ENCODE peak calls at places on chromosomes 13 and 19, in seven cellular contexts. One of them, this sample, is unnamed.

GRCh38 chr19:49771674-49772139 is 4.9 kb downstream of the AP2A1 start:
- DNase-seq in adrenal gland: no peak
- DNase-seq in endothelial cell of umbilical vein: no peak
- DNase-seq in body of pancreas: no peak
- DNase-seq in lung: no peak
- DNase-seq in mesendoderm: no peak
- DNase-seq in SK-N-SH: no peak
- DNase-seq in this sample: peak; percentile 45

GRCh38 chr13:20127563-20128458 is 33.0 kb downstream of the GJA3 start:
- DNase-seq in adrenal gland: peak; percentile 70
- DNase-seq in endothelial cell of umbilical vein: peak; percentile 38
- DNase-seq in body of pancreas: peak; percentile 80
- DNase-seq in lung: peak; percentile 74
- DNase-seq in mesendoderm: peak; percentile 72
- DNase-seq in SK-N-SH: peak; percentile 87
- DNase-seq in this sample: peak; percentile 77

GRCh38 chr19:42311612-42312160 is 1.4 kb upstream of the TMEM145 start:
- DNase-seq in adrenal gland: no peak
- DNase-seq in endothelial cell of umbilical vein: no peak
- DNase-seq in body of pancreas: no peak
- DNase-seq in lung: no peak
- DNase-seq in mesendoderm: peak; percentile 57
- DNase-seq in SK-N-SH: peak; percentile 63
- DNase-seq in this sample: no peak

GRCh38 chr19:54390942-54391577 is 24.2 kb upstream of the TTYH1 start:
- DNase-seq in adrenal gland: peak; percentile 59
- DNase-seq in endothelial cell of umbilical vein: peak; percentile 57
- DNase-seq in body of pancreas: peak; percentile 62
- DNase-seq in lung: no peak
- DNase-seq in mesendoderm: peak; percentile 80
- DNase-seq in SK-N-SH: peak; percentile 68
- DNase-seq in this sample: peak; percentile 40

GRCh38 chr13:112453207-112453829 is 77.2 kb downstream of the SPACA7 start:
- DNase-seq in adrenal gland: no peak
- DNase-seq in endothelial cell of umbilical vein: no peak
- DNase-seq in body of pancreas: no peak
- DNase-seq in lung: no peak
- DNase-seq in mesendoderm: no peak
- DNase-seq in SK-N-SH: no peak
- DNase-seq in this sample: no peak

GRCh38 chr13:73364706-73365105 is 305.9 kb downstream of the KLF5 start:
- DNase-seq in adrenal gland: no peak
- DNase-seq in endothelial cell of umbilical vein: no peak
- DNase-seq in body of pancreas: no peak
- DNase-seq in lung: no peak
- DNase-seq in mesendoderm: no peak
- DNase-seq in SK-N-SH: no peak
- DNase-seq in this sample: peak; percentile 44

GRCh38 chr19:50567052-50567841 is 988 bp downstream of the LRRC4B start:
- DNase-seq in adrenal gland: no peak
- DNase-seq in endothelial cell of umbilical vein: no peak
- DNase-seq in body of pancreas: no peak
- DNase-seq in lung: no peak
- DNase-seq in mesendoderm: peak; percentile 29
- DNase-seq in SK-N-SH: peak; percentile 89
- DNase-seq in this sample: no peak

GRCh38 chr13:50892162-50892944 is 17.2 kb upstream of the RNASEH2B start:
- DNase-seq in adrenal gland: no peak
- DNase-seq in endothelial cell of umbilical vein: no peak
- DNase-seq in body of pancreas: no peak
- DNase-seq in lung: no peak
- DNase-seq in mesendoderm: no peak
- DNase-seq in SK-N-SH: no peak
- DNase-seq in this sample: peak; percentile 40

GRCh38 chr13:111926501-111927180 is 140.3 kb upstream of the SOX1 start:
- DNase-seq in adrenal gland: no peak
- DNase-seq in endothelial cell of umbilical vein: no peak
- DNase-seq in body of pancreas: no peak
- DNase-seq in lung: no peak
- DNase-seq in mesendoderm: no peak
- DNase-seq in SK-N-SH: no peak
- DNase-seq in this sample: no peak

GRCh38 chr13:37923236-37923635 is 53.7 kb upstream of the TRPC4 start:
- DNase-seq in adrenal gland: no peak
- DNase-seq in endothelial cell of umbilical vein: no peak
- DNase-seq in body of pancreas: no peak
- DNase-seq in lung: no peak
- DNase-seq in mesendoderm: no peak
- DNase-seq in SK-N-SH: no peak
- DNase-seq in this sample: no peak

GRCh38 chr19:48491793-48492123 is 19.9 kb downstream of the LMTK3 start:
- DNase-seq in adrenal gland: no peak
- DNase-seq in endothelial cell of umbilical vein: no peak
- DNase-seq in body of pancreas: no peak
- DNase-seq in lung: no peak
- DNase-seq in mesendoderm: peak; percentile 92
- DNase-seq in SK-N-SH: no peak
- DNase-seq in this sample: no peak

GRCh38 chr13:80084086-80084676 is 256.7 kb downstream of the SPRY2 start:
- DNase-seq in adrenal gland: no peak
- DNase-seq in endothelial cell of umbilical vein: peak; percentile 75
- DNase-seq in body of pancreas: no peak
- DNase-seq in lung: no peak
- DNase-seq in mesendoderm: peak; percentile 88
- DNase-seq in SK-N-SH: no peak
- DNase-seq in this sample: no peak

GRCh38 chr19:52170863-52171320 is 529 bp downstream of the ZNF836 start:
- DNase-seq in adrenal gland: peak; percentile 47
- DNase-seq in endothelial cell of umbilical vein: peak; percentile 10
- DNase-seq in body of pancreas: peak; percentile 23
- DNase-seq in lung: no peak
- DNase-seq in mesendoderm: peak; percentile 43
- DNase-seq in SK-N-SH: peak; percentile 58
- DNase-seq in this sample: peak; percentile 27

GRCh38 chr13:29922281-29922821 is 71.9 kb upstream of the UBL3 start:
- DNase-seq in adrenal gland: no peak
- DNase-seq in endothelial cell of umbilical vein: no peak
- DNase-seq in body of pancreas: no peak
- DNase-seq in lung: no peak
- DNase-seq in mesendoderm: no peak
- DNase-seq in SK-N-SH: no peak
- DNase-seq in this sample: no peak

GRCh38 chr13:48626077-48626449 is 27.7 kb upstream of the CYSLTR2 start:
- DNase-seq in adrenal gland: peak; percentile 60
- DNase-seq in endothelial cell of umbilical vein: peak; percentile 94
- DNase-seq in body of pancreas: peak; percentile 65
- DNase-seq in lung: no peak
- DNase-seq in mesendoderm: no peak
- DNase-seq in SK-N-SH: no peak
- DNase-seq in this sample: no peak

GRCh38 chr19:46296722-46297431 is at the start of gene HIF3A:
- DNase-seq in adrenal gland: peak; percentile 61
- DNase-seq in endothelial cell of umbilical vein: peak; percentile 64
- DNase-seq in body of pancreas: peak; percentile 60
- DNase-seq in lung: peak; percentile 65
- DNase-seq in mesendoderm: peak; percentile 95
- DNase-seq in SK-N-SH: peak; percentile 90
- DNase-seq in this sample: peak; percentile 81

GRCh38 chr13:43964698-43965097 is 85.0 kb downstream of the LACC1 start:
- DNase-seq in adrenal gland: no peak
- DNase-seq in endothelial cell of umbilical vein: no peak
- DNase-seq in body of pancreas: no peak
- DNase-seq in lung: no peak
- DNase-seq in mesendoderm: peak; percentile 14
- DNase-seq in SK-N-SH: no peak
- DNase-seq in this sample: no peak

GRCh38 chr13:106906431-106906996 is 338.6 kb upstream of the ARGLU1 start:
- DNase-seq in adrenal gland: no peak
- DNase-seq in endothelial cell of umbilical vein: no peak
- DNase-seq in body of pancreas: no peak
- DNase-seq in lung: no peak
- DNase-seq in mesendoderm: no peak
- DNase-seq in SK-N-SH: no peak
- DNase-seq in this sample: no peak

GRCh38 chr19:2083174-2083854 is 12.8 kb downstream of the MOB3A start:
- DNase-seq in adrenal gland: no peak
- DNase-seq in endothelial cell of umbilical vein: no peak
- DNase-seq in body of pancreas: no peak
- DNase-seq in lung: no peak
- DNase-seq in mesendoderm: no peak
- DNase-seq in SK-N-SH: peak; percentile 23
- DNase-seq in this sample: peak; percentile 64

GRCh38 chr19:287381-287871 is 3.8 kb downstream of the PLPP2 start:
- DNase-seq in adrenal gland: peak; percentile 17
- DNase-seq in endothelial cell of umbilical vein: no peak
- DNase-seq in body of pancreas: no peak
- DNase-seq in lung: no peak
- DNase-seq in mesendoderm: no peak
- DNase-seq in SK-N-SH: no peak
- DNase-seq in this sample: no peak

GRCh38 chr13:46664195-46664594 is 111.2 kb downstream of the LRCH1 start:
- DNase-seq in adrenal gland: no peak
- DNase-seq in endothelial cell of umbilical vein: no peak
- DNase-seq in body of pancreas: no peak
- DNase-seq in lung: no peak
- DNase-seq in mesendoderm: no peak
- DNase-seq in SK-N-SH: no peak
- DNase-seq in this sample: no peak

GRCh38 chr13:46665243-46665629 is 112.3 kb downstream of the LRCH1 start:
- DNase-seq in adrenal gland: no peak
- DNase-seq in endothelial cell of umbilical vein: no peak
- DNase-seq in body of pancreas: no peak
- DNase-seq in lung: no peak
- DNase-seq in mesendoderm: no peak
- DNase-seq in SK-N-SH: no peak
- DNase-seq in this sample: no peak

GRCh38 chr13:46667687-46668281 is 114.8 kb downstream of the LRCH1 start:
- DNase-seq in adrenal gland: no peak
- DNase-seq in endothelial cell of umbilical vein: no peak
- DNase-seq in body of pancreas: no peak
- DNase-seq in lung: no peak
- DNase-seq in mesendoderm: no peak
- DNase-seq in SK-N-SH: no peak
- DNase-seq in this sample: no peak

GRCh38 chr13:46666727-46667456 is 113.9 kb downstream of the LRCH1 start:
- DNase-seq in adrenal gland: no peak
- DNase-seq in endothelial cell of umbilical vein: no peak
- DNase-seq in body of pancreas: peak; percentile 23
- DNase-seq in lung: no peak
- DNase-seq in mesendoderm: peak; percentile 91
- DNase-seq in SK-N-SH: no peak
- DNase-seq in this sample: no peak

GRCh38 chr13:46665630-46666482 is 112.9 kb downstream of the LRCH1 start:
- DNase-seq in adrenal gland: no peak
- DNase-seq in endothelial cell of umbilical vein: peak; percentile 60
- DNase-seq in body of pancreas: no peak
- DNase-seq in lung: no peak
- DNase-seq in mesendoderm: peak; percentile 46
- DNase-seq in SK-N-SH: peak; percentile 29
- DNase-seq in this sample: no peak
- H3K27ac ChIP-seq in adrenal gland: peak overlapping the region; percentile 27
- H3K27ac ChIP-seq in endothelial cell of umbilical vein: peak overlapping the region; percentile 34
- H3K27ac ChIP-seq in body of pancreas: peak overlapping the region; percentile 52
- H3K27ac ChIP-seq in lung: no peak overlapping the region
- H3K27ac ChIP-seq in mesendoderm: no peak overlapping the region
- H3K27ac ChIP-seq in SK-N-SH: peak overlapping the region; percentile 69
- H3K27ac ChIP-seq in this sample: peak overlapping the region; percentile 82

DNA sequence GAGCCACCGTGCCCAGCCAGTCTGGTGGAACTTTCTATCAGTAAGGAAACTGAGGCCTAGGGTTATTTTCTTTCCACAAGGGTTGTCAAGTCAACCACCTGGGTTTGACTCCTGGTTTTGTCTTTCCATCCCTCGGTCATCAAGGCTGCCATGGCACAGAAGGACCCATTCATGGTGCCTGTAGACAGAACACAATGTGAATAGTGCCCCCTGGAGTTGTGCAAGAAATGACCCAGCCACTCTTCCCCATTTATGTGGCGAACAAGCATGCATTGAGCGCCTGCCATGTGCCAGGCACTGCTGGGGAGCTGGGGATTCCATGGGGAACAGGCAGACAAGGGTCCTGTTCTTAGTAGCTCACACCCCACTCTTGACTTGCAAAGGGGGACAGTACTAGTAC is 4.1 kb downstream of the SMARCA4 start:
- DNase-seq in adrenal gland: no peak
- DNase-seq in endothelial cell of umbilical vein: no peak
- DNase-seq in body of pancreas: no peak
- DNase-seq in lung: no peak
- DNase-seq in mesendoderm: no peak
- DNase-seq in SK-N-SH: no peak
- DNase-seq in this sample: no peak
- H3K4me3 ChIP-seq in adrenal gland: no peak overlapping the region
- H3K4me3 ChIP-seq in endothelial cell of umbilical vein: no peak overlapping the region
- H3K4me3 ChIP-seq in body of pancreas: no peak overlapping the region
- H3K4me3 ChIP-seq in lung: no peak overlapping the region
- H3K4me3 ChIP-seq in mesendoderm: no peak overlapping the region
- H3K4me3 ChIP-seq in SK-N-SH: no peak overlapping the region
- H3K4me3 ChIP-seq in this sample: no peak overlapping the region

DNA sequence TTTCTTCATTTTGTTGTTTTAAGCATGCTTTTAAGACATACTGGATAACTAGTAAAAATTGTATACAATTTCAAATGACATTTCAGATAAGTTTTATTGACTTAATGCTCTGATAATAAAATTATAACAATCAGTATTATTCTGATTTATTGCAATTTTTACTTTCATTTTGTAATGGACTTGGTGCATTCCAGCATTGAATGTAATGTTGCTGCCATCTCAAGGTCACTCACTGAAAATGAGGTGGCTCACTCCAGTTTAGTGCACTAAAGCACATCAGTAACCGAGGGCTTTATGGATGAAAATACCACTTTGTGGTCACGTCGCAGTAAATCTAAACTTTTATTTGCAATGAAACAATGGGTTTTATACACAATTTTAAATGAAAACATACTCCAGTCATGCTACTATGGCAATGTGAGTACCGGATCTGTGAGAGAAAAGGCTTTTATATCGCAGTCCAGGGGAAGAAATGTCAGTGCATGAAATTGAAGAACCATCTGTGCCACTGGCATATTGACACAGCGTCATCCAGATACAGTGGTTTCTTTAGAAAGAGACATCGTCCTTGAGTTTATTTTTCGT is 20.7 kb upstream of the ZNF507 start:
- DNase-seq in adrenal gland: no peak
- DNase-seq in endothelial cell of umbilical vein: no peak
- DNase-seq in body of pancreas: no peak
- DNase-seq in lung: no peak
- DNase-seq in mesendoderm: no peak
- DNase-seq in SK-N-SH: no peak
- DNase-seq in this sample: no peak
- H3K27ac ChIP-seq in adrenal gland: no peak overlapping the region
- H3K27ac ChIP-seq in endothelial cell of umbilical vein: no peak overlapping the region
- H3K27ac ChIP-seq in body of pancreas: no peak overlapping the region
- H3K27ac ChIP-seq in lung: no peak overlapping the region
- H3K27ac ChIP-seq in mesendoderm: no peak overlapping the region
- H3K27ac ChIP-seq in SK-N-SH: no peak overlapping the region
- H3K27ac ChIP-seq in this sample: no peak overlapping the region

DNA sequence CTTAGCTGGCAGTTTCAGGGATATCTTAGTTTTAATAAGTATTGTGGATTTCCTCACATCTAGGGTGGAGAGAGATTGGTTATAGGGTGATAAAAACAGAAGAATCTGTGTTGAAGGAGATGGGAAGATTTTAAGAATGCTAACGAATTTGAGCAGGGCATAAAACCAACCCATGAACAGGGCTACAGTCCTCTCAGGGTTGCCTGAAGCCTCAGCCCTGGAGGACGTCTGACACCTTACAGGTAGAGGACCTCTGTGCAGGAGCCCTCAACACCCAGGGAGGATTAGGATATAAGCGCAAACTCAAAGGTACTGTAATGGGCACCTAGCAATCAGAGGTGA is 461 bp upstream of the WASF3 start:
- DNase-seq in adrenal gland: no peak
- DNase-seq in endothelial cell of umbilical vein: no peak
- DNase-seq in body of pancreas: no peak
- DNase-seq in lung: no peak
- DNase-seq in mesendoderm: no peak
- DNase-seq in SK-N-SH: no peak
- DNase-seq in this sample: no peak
- H3K4me3 ChIP-seq in adrenal gland: no peak overlapping the region
- H3K4me3 ChIP-seq in endothelial cell of umbilical vein: peak overlapping the region; percentile 20
- H3K4me3 ChIP-seq in body of pancreas: peak overlapping the region; percentile 3
- H3K4me3 ChIP-seq in lung: no peak overlapping the region
- H3K4me3 ChIP-seq in mesendoderm: peak overlapping the region; percentile 19
- H3K4me3 ChIP-seq in SK-N-SH: peak overlapping the region; percentile 81
- H3K4me3 ChIP-seq in this sample: peak overlapping the region; percentile 58